ENCODE peak calls at places on chromosomes 2 and 18, in seven cellular contexts. One of them, this sample, is unnamed.

GRCh38 chr2:171735991-171736710 is 48.9 kb downstream of the DYNC1I2 start:
- DNase-seq in hippocampal formation: no peak
- DNase-seq in stimulated activated CD8-positive, alpha-beta memory T cell treated with anti-CD3 and anti-CD28 coated beads, Interleukin-15, amount 100 ng/mL, for 48 hours: no peak
- DNase-seq in retinal pigment epithelial cell: no peak
- DNase-seq in stimulated activated CD4-positive, alpha-beta T cell treated with anti-CD3 and anti-CD28 coated beads, Interleukin-4, amount 100 ng/mL, for 4 hours: no peak
- DNase-seq in H9: no peak
- DNase-seq in CD8-positive, alpha-beta T cell: no peak
- DNase-seq in this sample: no peak

GRCh38 chr2:210553371-210553770 is 3.0 kb upstream of the CPS1 start:
- DNase-seq in hippocampal formation: no peak
- DNase-seq in stimulated activated CD8-positive, alpha-beta memory T cell treated with anti-CD3 and anti-CD28 coated beads, Interleukin-15, amount 100 ng/mL, for 48 hours: no peak
- DNase-seq in retinal pigment epithelial cell: no peak
- DNase-seq in stimulated activated CD4-positive, alpha-beta T cell treated with anti-CD3 and anti-CD28 coated beads, Interleukin-4, amount 100 ng/mL, for 4 hours: no peak
- DNase-seq in H9: no peak
- DNase-seq in CD8-positive, alpha-beta T cell: no peak
- DNase-seq in this sample: no peak

GRCh38 chr2:31415421-31415820 is 879 bp upstream of the XDH start:
- DNase-seq in hippocampal formation: no peak
- DNase-seq in stimulated activated CD8-positive, alpha-beta memory T cell treated with anti-CD3 and anti-CD28 coated beads, Interleukin-15, amount 100 ng/mL, for 48 hours: no peak
- DNase-seq in retinal pigment epithelial cell: no peak
- DNase-seq in stimulated activated CD4-positive, alpha-beta T cell treated with anti-CD3 and anti-CD28 coated beads, Interleukin-4, amount 100 ng/mL, for 4 hours: no peak
- DNase-seq in H9: no peak
- DNase-seq in CD8-positive, alpha-beta T cell: no peak
- DNase-seq in this sample: no peak

GRCh38 chr2:145431181-145431951 is 911.4 kb upstream of the ZEB2 start:
- DNase-seq in hippocampal formation: peak; percentile 2
- DNase-seq in stimulated activated CD8-positive, alpha-beta memory T cell treated with anti-CD3 and anti-CD28 coated beads, Interleukin-15, amount 100 ng/mL, for 48 hours: no peak
- DNase-seq in retinal pigment epithelial cell: no peak
- DNase-seq in stimulated activated CD4-positive, alpha-beta T cell treated with anti-CD3 and anti-CD28 coated beads, Interleukin-4, amount 100 ng/mL, for 4 hours: no peak
- DNase-seq in H9: peak; percentile 38
- DNase-seq in CD8-positive, alpha-beta T cell: no peak
- DNase-seq in this sample: peak; percentile 73

GRCh38 chr2:42567389-42567788 is 1.0 kb upstream of the MTA3 start:
- DNase-seq in hippocampal formation: no peak
- DNase-seq in stimulated activated CD8-positive, alpha-beta memory T cell treated with anti-CD3 and anti-CD28 coated beads, Interleukin-15, amount 100 ng/mL, for 48 hours: no peak
- DNase-seq in retinal pigment epithelial cell: no peak
- DNase-seq in stimulated activated CD4-positive, alpha-beta T cell treated with anti-CD3 and anti-CD28 coated beads, Interleukin-4, amount 100 ng/mL, for 4 hours: no peak
- DNase-seq in H9: no peak
- DNase-seq in CD8-positive, alpha-beta T cell: no peak
- DNase-seq in this sample: no peak

GRCh38 chr2:203886579-203887230 is 19.1 kb downstream of the CTLA4 start:
- DNase-seq in hippocampal formation: no peak
- DNase-seq in stimulated activated CD8-positive, alpha-beta memory T cell treated with anti-CD3 and anti-CD28 coated beads, Interleukin-15, amount 100 ng/mL, for 48 hours: no peak
- DNase-seq in retinal pigment epithelial cell: no peak
- DNase-seq in stimulated activated CD4-positive, alpha-beta T cell treated with anti-CD3 and anti-CD28 coated beads, Interleukin-4, amount 100 ng/mL, for 4 hours: no peak
- DNase-seq in H9: no peak
- DNase-seq in CD8-positive, alpha-beta T cell: no peak
- DNase-seq in this sample: no peak

GRCh38 chr2:38504169-38504568 is 98.6 kb downstream of the HNRNPLL start:
- DNase-seq in hippocampal formation: no peak
- DNase-seq in stimulated activated CD8-positive, alpha-beta memory T cell treated with anti-CD3 and anti-CD28 coated beads, Interleukin-15, amount 100 ng/mL, for 48 hours: no peak
- DNase-seq in retinal pigment epithelial cell: no peak
- DNase-seq in stimulated activated CD4-positive, alpha-beta T cell treated with anti-CD3 and anti-CD28 coated beads, Interleukin-4, amount 100 ng/mL, for 4 hours: no peak
- DNase-seq in H9: no peak
- DNase-seq in CD8-positive, alpha-beta T cell: no peak
- DNase-seq in this sample: no peak

GRCh38 chr2:239991689-239992314 is 33.3 kb downstream of the NDUFA10 start:
- DNase-seq in hippocampal formation: no peak
- DNase-seq in stimulated activated CD8-positive, alpha-beta memory T cell treated with anti-CD3 and anti-CD28 coated beads, Interleukin-15, amount 100 ng/mL, for 48 hours: no peak
- DNase-seq in retinal pigment epithelial cell: peak; percentile 18
- DNase-seq in stimulated activated CD4-positive, alpha-beta T cell treated with anti-CD3 and anti-CD28 coated beads, Interleukin-4, amount 100 ng/mL, for 4 hours: no peak
- DNase-seq in H9: no peak
- DNase-seq in CD8-positive, alpha-beta T cell: no peak
- DNase-seq in this sample: no peak

GRCh38 chr2:134845719-134846118 is 7.3 kb downstream of the ACMSD start:
- DNase-seq in hippocampal formation: no peak
- DNase-seq in stimulated activated CD8-positive, alpha-beta memory T cell treated with anti-CD3 and anti-CD28 coated beads, Interleukin-15, amount 100 ng/mL, for 48 hours: no peak
- DNase-seq in retinal pigment epithelial cell: peak; percentile 20
- DNase-seq in stimulated activated CD4-positive, alpha-beta T cell treated with anti-CD3 and anti-CD28 coated beads, Interleukin-4, amount 100 ng/mL, for 4 hours: no peak
- DNase-seq in H9: no peak
- DNase-seq in CD8-positive, alpha-beta T cell: no peak
- DNase-seq in this sample: no peak

GRCh38 chr2:8600456-8600855 is 81.4 kb upstream of the ID2 start:
- DNase-seq in hippocampal formation: no peak
- DNase-seq in stimulated activated CD8-positive, alpha-beta memory T cell treated with anti-CD3 and anti-CD28 coated beads, Interleukin-15, amount 100 ng/mL, for 48 hours: no peak
- DNase-seq in retinal pigment epithelial cell: no peak
- DNase-seq in stimulated activated CD4-positive, alpha-beta T cell treated with anti-CD3 and anti-CD28 coated beads, Interleukin-4, amount 100 ng/mL, for 4 hours: no peak
- DNase-seq in H9: no peak
- DNase-seq in CD8-positive, alpha-beta T cell: no peak
- DNase-seq in this sample: no peak

GRCh38 chr2:105671156-105671555 is 73.6 kb upstream of the NCK2 start:
- DNase-seq in hippocampal formation: no peak
- DNase-seq in stimulated activated CD8-positive, alpha-beta memory T cell treated with anti-CD3 and anti-CD28 coated beads, Interleukin-15, amount 100 ng/mL, for 48 hours: no peak
- DNase-seq in retinal pigment epithelial cell: no peak
- DNase-seq in stimulated activated CD4-positive, alpha-beta T cell treated with anti-CD3 and anti-CD28 coated beads, Interleukin-4, amount 100 ng/mL, for 4 hours: no peak
- DNase-seq in H9: no peak
- DNase-seq in CD8-positive, alpha-beta T cell: no peak
- DNase-seq in this sample: no peak

GRCh38 chr2:35443087-35443486 is 912.5 kb upstream of the CRIM1 start:
- DNase-seq in hippocampal formation: no peak
- DNase-seq in stimulated activated CD8-positive, alpha-beta memory T cell treated with anti-CD3 and anti-CD28 coated beads, Interleukin-15, amount 100 ng/mL, for 48 hours: no peak
- DNase-seq in retinal pigment epithelial cell: no peak
- DNase-seq in stimulated activated CD4-positive, alpha-beta T cell treated with anti-CD3 and anti-CD28 coated beads, Interleukin-4, amount 100 ng/mL, for 4 hours: no peak
- DNase-seq in H9: no peak
- DNase-seq in CD8-positive, alpha-beta T cell: no peak
- DNase-seq in this sample: no peak

GRCh38 chr2:96098900-96099590 is 17.3 kb downstream of the ADRA2B start:
- DNase-seq in hippocampal formation: no peak
- DNase-seq in stimulated activated CD8-positive, alpha-beta memory T cell treated with anti-CD3 and anti-CD28 coated beads, Interleukin-15, amount 100 ng/mL, for 48 hours: no peak
- DNase-seq in retinal pigment epithelial cell: no peak
- DNase-seq in stimulated activated CD4-positive, alpha-beta T cell treated with anti-CD3 and anti-CD28 coated beads, Interleukin-4, amount 100 ng/mL, for 4 hours: no peak
- DNase-seq in H9: peak; percentile 28
- DNase-seq in CD8-positive, alpha-beta T cell: no peak
- DNase-seq in this sample: peak; percentile 37

GRCh38 chr2:71101656-71102055 is 28.4 kb downstream of the MCEE start:
- DNase-seq in hippocampal formation: no peak
- DNase-seq in stimulated activated CD8-positive, alpha-beta memory T cell treated with anti-CD3 and anti-CD28 coated beads, Interleukin-15, amount 100 ng/mL, for 48 hours: no peak
- DNase-seq in retinal pigment epithelial cell: peak; percentile 36
- DNase-seq in stimulated activated CD4-positive, alpha-beta T cell treated with anti-CD3 and anti-CD28 coated beads, Interleukin-4, amount 100 ng/mL, for 4 hours: no peak
- DNase-seq in H9: no peak
- DNase-seq in CD8-positive, alpha-beta T cell: no peak
- DNase-seq in this sample: no peak

GRCh38 chr2:28377984-28378678 is 14.5 kb upstream of the FOSL2 start:
- DNase-seq in hippocampal formation: no peak
- DNase-seq in stimulated activated CD8-positive, alpha-beta memory T cell treated with anti-CD3 and anti-CD28 coated beads, Interleukin-15, amount 100 ng/mL, for 48 hours: no peak
- DNase-seq in retinal pigment epithelial cell: no peak
- DNase-seq in stimulated activated CD4-positive, alpha-beta T cell treated with anti-CD3 and anti-CD28 coated beads, Interleukin-4, amount 100 ng/mL, for 4 hours: no peak
- DNase-seq in H9: no peak
- DNase-seq in CD8-positive, alpha-beta T cell: no peak
- DNase-seq in this sample: peak; percentile 70

GRCh38 chr18:78542204-78542603 is 437.4 kb upstream of the SALL3 start:
- DNase-seq in hippocampal formation: peak; percentile 56
- DNase-seq in stimulated activated CD8-positive, alpha-beta memory T cell treated with anti-CD3 and anti-CD28 coated beads, Interleukin-15, amount 100 ng/mL, for 48 hours: no peak
- DNase-seq in retinal pigment epithelial cell: no peak
- DNase-seq in stimulated activated CD4-positive, alpha-beta T cell treated with anti-CD3 and anti-CD28 coated beads, Interleukin-4, amount 100 ng/mL, for 4 hours: no peak
- DNase-seq in H9: no peak
- DNase-seq in CD8-positive, alpha-beta T cell: no peak
- DNase-seq in this sample: peak; percentile 82

GRCh38 chr2:226796012-226796839 is 3.4 kb downstream of the IRS1 start:
- DNase-seq in hippocampal formation: no peak
- DNase-seq in stimulated activated CD8-positive, alpha-beta memory T cell treated with anti-CD3 and anti-CD28 coated beads, Interleukin-15, amount 100 ng/mL, for 48 hours: no peak
- DNase-seq in retinal pigment epithelial cell: no peak
- DNase-seq in stimulated activated CD4-positive, alpha-beta T cell treated with anti-CD3 and anti-CD28 coated beads, Interleukin-4, amount 100 ng/mL, for 4 hours: no peak
- DNase-seq in H9: no peak
- DNase-seq in CD8-positive, alpha-beta T cell: no peak
- DNase-seq in this sample: peak; percentile 10

GRCh38 chr2:235495373-235496238 is 1.8 kb downstream of the AGAP1 start:
- DNase-seq in hippocampal formation: no peak
- DNase-seq in stimulated activated CD8-positive, alpha-beta memory T cell treated with anti-CD3 and anti-CD28 coated beads, Interleukin-15, amount 100 ng/mL, for 48 hours: no peak
- DNase-seq in retinal pigment epithelial cell: no peak
- DNase-seq in stimulated activated CD4-positive, alpha-beta T cell treated with anti-CD3 and anti-CD28 coated beads, Interleukin-4, amount 100 ng/mL, for 4 hours: no peak
- DNase-seq in H9: no peak
- DNase-seq in CD8-positive, alpha-beta T cell: no peak
- DNase-seq in this sample: peak; percentile 26

GRCh38 chr2:120593921-120594686 is 141.6 kb upstream of the GLI2 start:
- DNase-seq in hippocampal formation: no peak
- DNase-seq in stimulated activated CD8-positive, alpha-beta memory T cell treated with anti-CD3 and anti-CD28 coated beads, Interleukin-15, amount 100 ng/mL, for 48 hours: no peak
- DNase-seq in retinal pigment epithelial cell: no peak
- DNase-seq in stimulated activated CD4-positive, alpha-beta T cell treated with anti-CD3 and anti-CD28 coated beads, Interleukin-4, amount 100 ng/mL, for 4 hours: no peak
- DNase-seq in H9: no peak
- DNase-seq in CD8-positive, alpha-beta T cell: no peak
- DNase-seq in this sample: no peak

GRCh38 chr2:150156940-150157339 is 330.5 kb downstream of the RND3 start:
- DNase-seq in hippocampal formation: no peak
- DNase-seq in stimulated activated CD8-positive, alpha-beta memory T cell treated with anti-CD3 and anti-CD28 coated beads, Interleukin-15, amount 100 ng/mL, for 48 hours: no peak
- DNase-seq in retinal pigment epithelial cell: no peak
- DNase-seq in stimulated activated CD4-positive, alpha-beta T cell treated with anti-CD3 and anti-CD28 coated beads, Interleukin-4, amount 100 ng/mL, for 4 hours: no peak
- DNase-seq in H9: no peak
- DNase-seq in CD8-positive, alpha-beta T cell: no peak
- DNase-seq in this sample: no peak

GRCh38 chr2:57376985-57377384 is 669.6 kb upstream of the VRK2 start:
- DNase-seq in hippocampal formation: no peak
- DNase-seq in stimulated activated CD8-positive, alpha-beta memory T cell treated with anti-CD3 and anti-CD28 coated beads, Interleukin-15, amount 100 ng/mL, for 48 hours: no peak
- DNase-seq in retinal pigment epithelial cell: no peak
- DNase-seq in stimulated activated CD4-positive, alpha-beta T cell treated with anti-CD3 and anti-CD28 coated beads, Interleukin-4, amount 100 ng/mL, for 4 hours: no peak
- DNase-seq in H9: no peak
- DNase-seq in CD8-positive, alpha-beta T cell: no peak
- DNase-seq in this sample: no peak

GRCh38 chr2:10977003-10977402 is 65.3 kb downstream of the KCNF1 start:
- DNase-seq in hippocampal formation: no peak
- DNase-seq in stimulated activated CD8-positive, alpha-beta memory T cell treated with anti-CD3 and anti-CD28 coated beads, Interleukin-15, amount 100 ng/mL, for 48 hours: no peak
- DNase-seq in retinal pigment epithelial cell: no peak
- DNase-seq in stimulated activated CD4-positive, alpha-beta T cell treated with anti-CD3 and anti-CD28 coated beads, Interleukin-4, amount 100 ng/mL, for 4 hours: no peak
- DNase-seq in H9: no peak
- DNase-seq in CD8-positive, alpha-beta T cell: no peak
- DNase-seq in this sample: no peak

GRCh38 chr18:69585696-69586095 is 185.0 kb downstream of the DOK6 start:
- DNase-seq in hippocampal formation: no peak
- DNase-seq in stimulated activated CD8-positive, alpha-beta memory T cell treated with anti-CD3 and anti-CD28 coated beads, Interleukin-15, amount 100 ng/mL, for 48 hours: no peak
- DNase-seq in retinal pigment epithelial cell: no peak
- DNase-seq in stimulated activated CD4-positive, alpha-beta T cell treated with anti-CD3 and anti-CD28 coated beads, Interleukin-4, amount 100 ng/mL, for 4 hours: no peak
- DNase-seq in H9: no peak
- DNase-seq in CD8-positive, alpha-beta T cell: no peak
- DNase-seq in this sample: no peak

GRCh38 chr2:112958428-112959108 is 19.2 kb upstream of the IL36G start:
- DNase-seq in hippocampal formation: no peak
- DNase-seq in stimulated activated CD8-positive, alpha-beta memory T cell treated with anti-CD3 and anti-CD28 coated beads, Interleukin-15, amount 100 ng/mL, for 48 hours: no peak
- DNase-seq in retinal pigment epithelial cell: no peak
- DNase-seq in stimulated activated CD4-positive, alpha-beta T cell treated with anti-CD3 and anti-CD28 coated beads, Interleukin-4, amount 100 ng/mL, for 4 hours: no peak
- DNase-seq in H9: peak; percentile 49
- DNase-seq in CD8-positive, alpha-beta T cell: no peak
- DNase-seq in this sample: no peak

GRCh38 chr18:61350578-61350977 is 17.3 kb downstream of the CDH20 start:
- DNase-seq in hippocampal formation: no peak
- DNase-seq in stimulated activated CD8-positive, alpha-beta memory T cell treated with anti-CD3 and anti-CD28 coated beads, Interleukin-15, amount 100 ng/mL, for 48 hours: no peak
- DNase-seq in retinal pigment epithelial cell: no peak
- DNase-seq in stimulated activated CD4-positive, alpha-beta T cell treated with anti-CD3 and anti-CD28 coated beads, Interleukin-4, amount 100 ng/mL, for 4 hours: no peak
- DNase-seq in H9: no peak
- DNase-seq in CD8-positive, alpha-beta T cell: no peak
- DNase-seq in this sample: no peak

GRCh38 chr2:239586651-239587310 is 186.0 kb upstream of the HDAC4 start:
- DNase-seq in hippocampal formation: no peak
- DNase-seq in stimulated activated CD8-positive, alpha-beta memory T cell treated with anti-CD3 and anti-CD28 coated beads, Interleukin-15, amount 100 ng/mL, for 48 hours: no peak
- DNase-seq in retinal pigment epithelial cell: no peak
- DNase-seq in stimulated activated CD4-positive, alpha-beta T cell treated with anti-CD3 and anti-CD28 coated beads, Interleukin-4, amount 100 ng/mL, for 4 hours: no peak
- DNase-seq in H9: no peak
- DNase-seq in CD8-positive, alpha-beta T cell: no peak
- DNase-seq in this sample: no peak